ENCODE peak calls at places on chromosomes 5 and 9, in eight cellular contexts. W, Z, Y, C, F, R, P and T are unnamed samples.

GRCh38 chr5:141960449-141961323 is 2.7 kb upstream of the PCDH12 start:
- DNase-seq in W (peak), Z (peak), Y (peak), C (peak), F (peak), R (peak), P (peak), T (peak)

GRCh38 chr5:88729476-88730182 is 153.4 kb downstream of the MEF2C start:
- DNase-seq in W (peak), Z (peak), Y (peak), C (peak), F (peak), R (peak), P (peak), T (peak)

GRCh38 chr9:96109718-96110351 is 192.1 kb downstream of the HSD17B3 start:
- DNase-seq in W (peak), Z (no peak), Y (peak), C (no peak), F (no peak), R (no peak), P (peak), T (no peak)

GRCh38 chr5:72485366-72486052 is 21.7 kb downstream of the ZNF366 start:
- DNase-seq in W (no peak), Z (no peak), Y (no peak), C (no peak), F (no peak), R (no peak), P (no peak), T (no peak)

GRCh38 chr5:14676320-14676719 is 11.8 kb downstream of the OTULIN start:
- DNase-seq in W (peak), Z (peak), Y (peak), C (no peak), F (no peak), R (peak), P (peak), T (no peak)

GRCh38 chr5:137392261-137392660 is 106.9 kb downstream of the SPOCK1 start:
- DNase-seq in W (no peak), Z (no peak), Y (peak), C (no peak), F (no peak), R (no peak), P (no peak), T (no peak)

GRCh38 chr9:134642385-134643181 is 980 bp downstream of the COL5A1 start:
- DNase-seq in W (peak), Z (no peak), Y (peak), C (peak), F (no peak), R (no peak), P (peak), T (no peak)

GRCh38 chr5:54455413-54456157 is at the start of gene HSPB3:
- DNase-seq in W (no peak), Z (no peak), Y (peak), C (no peak), F (no peak), R (no peak), P (peak), T (peak)

GRCh38 chr9:127065592-127065991 is 56.8 kb downstream of the ANGPTL2 start:
- DNase-seq in W (peak), Z (no peak), Y (peak), C (no peak), F (no peak), R (no peak), P (peak), T (no peak)

GRCh38 chr9:29966247-29966646 is 2393.0 kb upstream of the C9orf72 start:
- DNase-seq in W (peak), Z (no peak), Y (peak), C (peak), F (no peak), R (no peak), P (peak), T (no peak)

GRCh38 chr5:93385665-93386064 is 195.4 kb downstream of the NR2F1-AS1 start:
- DNase-seq in W (peak), Z (no peak), Y (peak), C (peak), F (no peak), R (no peak), P (no peak), T (no peak)

GRCh38 chr5:139075066-139076050 is 122.8 kb downstream of the SIL1 start:
- DNase-seq in W (no peak), Z (no peak), Y (peak), C (no peak), F (no peak), R (no peak), P (no peak), T (no peak)

GRCh38 chr5:172380261-172380991 is 73.9 kb downstream of the SH3PXD2B start:
- DNase-seq in W (peak), Z (no peak), Y (no peak), C (no peak), F (no peak), R (no peak), P (no peak), T (no peak)

GRCh38 chr9:117783828-117784227 is 79.6 kb downstream of the TLR4 start:
- DNase-seq in W (no peak), Z (peak), Y (no peak), C (no peak), F (no peak), R (peak), P (no peak), T (no peak)

GRCh38 chr5:150081541-150082283 is 4.6 kb downstream of the CSF1R start:
- DNase-seq in W (no peak), Z (peak), Y (peak), C (no peak), F (no peak), R (peak), P (no peak), T (no peak)

GRCh38 chr5:620586-621180 is 8.5 kb downstream of the CEP72 start:
- DNase-seq in W (no peak), Z (no peak), Y (no peak), C (no peak), F (no peak), R (no peak), P (no peak), T (no peak)

GRCh38 chr9:33170464-33171156 is 3.5 kb upstream of the B4GALT1 start:
- DNase-seq in W (no peak), Z (no peak), Y (no peak), C (peak), F (no peak), R (peak), P (peak), T (no peak)

GRCh38 chr9:134420281-134420835 is 94.1 kb downstream of the RXRA start:
- DNase-seq in W (no peak), Z (no peak), Y (no peak), C (no peak), F (no peak), R (no peak), P (no peak), T (no peak)

GRCh38 chr5:31984691-31985090 is 189.4 kb downstream of the GOLPH3 start:
- DNase-seq in W (no peak), Z (no peak), Y (no peak), C (no peak), F (no peak), R (no peak), P (no peak), T (peak)

GRCh38 chr9:129458155-129458661 is 162.7 kb downstream of the C9orf50 start:
- DNase-seq in W (no peak), Z (peak), Y (no peak), C (no peak), F (peak), R (no peak), P (no peak), T (no peak)

GRCh38 chr5:176660860-176661641 is 13.8 kb downstream of the TSPAN17 start:
- DNase-seq in W (peak), Z (peak), Y (peak), C (peak), F (peak), R (peak), P (peak), T (peak)

GRCh38 chr5:25500635-25501034 is 855.9 kb upstream of the CDH10 start:
- DNase-seq in W (no peak), Z (no peak), Y (no peak), C (no peak), F (no peak), R (no peak), P (no peak), T (no peak)

GRCh38 chr5:103234239-103234975 is 24.2 kb upstream of the MACIR start:
- DNase-seq in W (peak), Z (no peak), Y (peak), C (no peak), F (no peak), R (no peak), P (peak), T (no peak)

GRCh38 chr9:131676431-131676972 is 63.4 kb downstream of the RAPGEF1 start:
- DNase-seq in W (no peak), Z (no peak), Y (no peak), C (no peak), F (no peak), R (no peak), P (no peak), T (no peak)

GRCh38 chr9:134861586-134862334 is 18.9 kb upstream of the FCN2 start:
- DNase-seq in W (no peak), Z (no peak), Y (peak), C (no peak), F (no peak), R (no peak), P (no peak), T (no peak)

GRCh38 chr5:138809391-138809790 is 56.2 kb downstream of the CTNNA1 start:
- DNase-seq in W (no peak), Z (no peak), Y (peak), C (no peak), F (no peak), R (no peak), P (peak), T (peak)

GRCh38 chr5:139882961-139883539 is 87.4 kb downstream of the PSD2 start:
- DNase-seq in W (no peak), Z (no peak), Y (no peak), C (peak), F (no peak), R (no peak), P (no peak), T (no peak)

GRCh38 chr5:98755406-98755805 is 18.1 kb upstream of the RGMB start:
- DNase-seq in W (peak), Z (no peak), Y (peak), C (no peak), F (no peak), R (no peak), P (peak), T (no peak)